ENCODE peak calls at places on chromosomes 1 and 21, in seven cellular contexts. K is B cell; P is stimulated activated CD4-positive, alpha-beta T cell treated with anti-CD3 and anti-CD28 coated beads, Interleukin-1b, Interleukin-23, amount 100 ng/mL, for 1 hour; B is psoas muscle; Z is cardiac muscle cell; R is fibroblast of mammary gland; O is endothelial cell. T is an unnamed sample.

GRCh38 chr1:151728151-151728711 is 6.9 kb downstream of the RIIAD1 start:
- DNase-seq in K (no peak), P (no peak), B (no peak), Z (peak; percentile 72), R (peak; percentile 60), O (no peak), T (no peak)

GRCh38 chr1:201475121-201475520 is 6.1 kb upstream of the PHLDA3 start:
- DNase-seq in K (no peak), P (no peak), B (no peak), Z (no peak), R (no peak), O (no peak), T (no peak)

GRCh38 chr21:23574932-23575331 is 2032.3 kb downstream of the MRPL39 start:
- DNase-seq in K (no peak), P (no peak), B (no peak), Z (no peak), R (no peak), O (no peak), T (no peak)

GRCh38 chr1:216207154-216207553 is 216.1 kb downstream of the USH2A start:
- DNase-seq in K (no peak), P (no peak), B (no peak), Z (no peak), R (no peak), O (no peak), T (no peak)

GRCh38 chr1:179253286-179253972 is 24.0 kb upstream of the ABL2 start:
- DNase-seq in K (no peak), P (no peak), B (no peak), Z (peak; percentile 63), R (peak; percentile 27), O (no peak), T (no peak)

GRCh38 chr1:57132993-57133614 is 167.3 kb upstream of the C8B start:
- DNase-seq in K (no peak), P (no peak), B (no peak), Z (peak; percentile 40), R (peak; percentile 27), O (no peak), T (no peak)

GRCh38 chr21:43766734-43767497 is 9.2 kb downstream of the CSTB start:
- DNase-seq in K (no peak), P (no peak), B (no peak), Z (no peak), R (no peak), O (no peak), T (no peak)

GRCh38 chr1:67601955-67602354 is 83.0 kb upstream of the GADD45A start:
- DNase-seq in K (no peak), P (no peak), B (no peak), Z (no peak), R (no peak), O (no peak), T (no peak)

GRCh38 chr1:78415165-78415564 is 75.6 kb upstream of the PTGFR start:
- DNase-seq in K (no peak), P (no peak), B (no peak), Z (no peak), R (no peak), O (no peak), T (no peak)